ENCODE peak calls at places on chromosomes 13 and 19, in six cellular contexts. T is EH; Q is right lobe of liver; Z is HFF-Myc; V is activated CD4-positive, CD25-positive, alpha-beta regulatory T cell; J is C1 segment of cervical spinal cord. A is an unnamed sample.

GRCh38 chr19:29477831-29478577 is 47.8 kb upstream of the VSTM2B start:
- DNase-seq in Z (no peak), Q (no peak), V (no peak), J (no peak), T (no peak), A (no peak)

GRCh38 chr19:35545855-35546381 is 492 bp downstream of the TMEM147 start:
- DNase-seq in Q (peak), Z (no peak), T (peak), V (no peak), J (no peak), A (no peak)

GRCh38 chr13:31733066-31733465 is 6.3 kb upstream of the RXFP2 start:
- DNase-seq in J (no peak), Z (no peak), V (no peak), Q (no peak), T (peak), A (no peak)

GRCh38 chr13:94988654-94989053 is 276.3 kb upstream of the SOX21 start:
- DNase-seq in J (no peak), T (peak), Z (no peak), Q (no peak), V (no peak), A (no peak)

GRCh38 chr19:5534787-5535586 is 32.8 kb downstream of the TINCR start:
- DNase-seq in J (no peak), Z (no peak), T (no peak), Q (no peak), V (no peak), A (no peak)

GRCh38 chr13:43431279-43431678 is 355.5 kb downstream of the ENOX1 start:
- DNase-seq in Z (no peak), V (no peak), J (no peak), T (no peak), Q (no peak), A (no peak)

GRCh38 chr19:55486043-55486970 is 1.3 kb downstream of the NAT14 start:
- DNase-seq in T (no peak), J (no peak), Z (no peak), V (no peak), Q (no peak), A (no peak)

GRCh38 chr19:43738780-43739211 is 16.0 kb downstream of the SMG9 start:
- DNase-seq in V (no peak), Q (no peak), Z (no peak), T (no peak), J (no peak), A (no peak)

GRCh38 chr19:10404888-10405808 is 1.8 kb upstream of the CDC37 start:
- DNase-seq in T (peak), J (no peak), Z (no peak), Q (no peak), V (peak), A (no peak)

GRCh38 chr13:85284349-85284748 is 514.9 kb downstream of the SLITRK6 start:
- DNase-seq in T (no peak), J (no peak), V (no peak), Q (no peak), Z (no peak), A (no peak)

A was measured in midbrain.